ENCODE peak calls at places on chromosomes 13 and 19, in six cellular contexts. One of them, this sample, is unnamed.

GRCh38 chr19:55486971-55487883 is 1.0 kb upstream of the SSC5D start:
- DNase-seq in HFF-Myc: peak; percentile 71
- DNase-seq in bronchial epithelial cell: peak; percentile 66
- DNase-seq in tibial artery: peak; percentile 77
- DNase-seq in body of pancreas: no peak
- DNase-seq in PC-3: peak; percentile 81
- DNase-seq in this sample: peak; percentile 94

GRCh38 chr19:4007836-4008539 is 452 bp downstream of the PIAS4 start:
- DNase-seq in HFF-Myc: no peak
- DNase-seq in bronchial epithelial cell: no peak
- DNase-seq in tibial artery: no peak
- DNase-seq in body of pancreas: no peak
- DNase-seq in PC-3: no peak
- DNase-seq in this sample: peak; percentile 37

GRCh38 chr19:18173572-18174294 is at the start of gene IFI30:
- DNase-seq in HFF-Myc: no peak
- DNase-seq in bronchial epithelial cell: no peak
- DNase-seq in tibial artery: peak; percentile 73
- DNase-seq in body of pancreas: peak; percentile 94
- DNase-seq in PC-3: peak; percentile 53
- DNase-seq in this sample: peak; percentile 68

GRCh38 chr19:18437481-18438330 is at the start of gene ISYNA1:
- DNase-seq in HFF-Myc: no peak
- DNase-seq in bronchial epithelial cell: no peak
- DNase-seq in tibial artery: no peak
- DNase-seq in body of pancreas: peak; percentile 60
- DNase-seq in PC-3: peak; percentile 28
- DNase-seq in this sample: no peak

GRCh38 chr19:4012975-4013634 is 5.6 kb downstream of the PIAS4 start:
- DNase-seq in HFF-Myc: no peak
- DNase-seq in bronchial epithelial cell: no peak
- DNase-seq in tibial artery: no peak
- DNase-seq in body of pancreas: no peak
- DNase-seq in PC-3: no peak
- DNase-seq in this sample: no peak

GRCh38 chr19:53872762-53873161 is 5.1 kb downstream of the MYADM start:
- DNase-seq in HFF-Myc: no peak
- DNase-seq in bronchial epithelial cell: no peak
- DNase-seq in tibial artery: no peak
- DNase-seq in body of pancreas: no peak
- DNase-seq in PC-3: no peak
- DNase-seq in this sample: no peak

GRCh38 chr19:57302727-57303401 is 17.4 kb upstream of the ZNF543 start:
- DNase-seq in HFF-Myc: no peak
- DNase-seq in bronchial epithelial cell: no peak
- DNase-seq in tibial artery: no peak
- DNase-seq in body of pancreas: no peak
- DNase-seq in PC-3: peak; percentile 10
- DNase-seq in this sample: no peak

GRCh38 chr19:58543826-58544590 is at the start of gene TRIM28:
- DNase-seq in HFF-Myc: peak; percentile 98
- DNase-seq in bronchial epithelial cell: peak; percentile 93
- DNase-seq in tibial artery: peak; percentile 98
- DNase-seq in body of pancreas: peak; percentile 98
- DNase-seq in PC-3: peak; percentile 99
- DNase-seq in this sample: peak; percentile 99

GRCh38 chr19:11254662-11255061 is 7.7 kb downstream of the DOCK6 start:
- DNase-seq in HFF-Myc: no peak
- DNase-seq in bronchial epithelial cell: no peak
- DNase-seq in tibial artery: no peak
- DNase-seq in body of pancreas: no peak
- DNase-seq in PC-3: peak; percentile 37
- DNase-seq in this sample: no peak

GRCh38 chr19:55703790-55704215 is 28.8 kb downstream of the EPN1 start:
- DNase-seq in HFF-Myc: no peak
- DNase-seq in bronchial epithelial cell: no peak
- DNase-seq in tibial artery: no peak
- DNase-seq in body of pancreas: peak; percentile 71
- DNase-seq in PC-3: no peak
- DNase-seq in this sample: no peak

GRCh38 chr13:48192536-48192935 is 40.5 kb upstream of the ITM2B start:
- DNase-seq in HFF-Myc: no peak
- DNase-seq in bronchial epithelial cell: no peak
- DNase-seq in tibial artery: no peak
- DNase-seq in body of pancreas: no peak
- DNase-seq in PC-3: no peak
- DNase-seq in this sample: no peak
- H3K4me3 ChIP-seq in HFF-Myc: no peak overlapping the region
- H3K4me3 ChIP-seq in bronchial epithelial cell: no peak overlapping the region
- H3K4me3 ChIP-seq in tibial artery: no peak overlapping the region
- H3K4me3 ChIP-seq in body of pancreas: no peak overlapping the region
- H3K4me3 ChIP-seq in PC-3: no peak overlapping the region
- H3K4me3 ChIP-seq in this sample: no peak overlapping the region

GRCh38 chr13:109782066-109782822 is 4.1 kb downstream of the IRS2 start:
- DNase-seq in HFF-Myc: no peak
- DNase-seq in bronchial epithelial cell: no peak
- DNase-seq in tibial artery: no peak
- DNase-seq in body of pancreas: no peak
- DNase-seq in PC-3: no peak
- DNase-seq in this sample: no peak
- H3K4me3 ChIP-seq in HFF-Myc: peak overlapping the region; percentile 63
- H3K4me3 ChIP-seq in bronchial epithelial cell: peak overlapping the region; percentile 48
- H3K4me3 ChIP-seq in tibial artery: peak overlapping the region; percentile 73
- H3K4me3 ChIP-seq in body of pancreas: no peak overlapping the region
- H3K4me3 ChIP-seq in PC-3: peak overlapping the region; percentile 82
- H3K4me3 ChIP-seq in this sample: no peak overlapping the region

GRCh38 chr13:30735025-30735967 is at the start of gene ALOX5AP:
- DNase-seq in HFF-Myc: no peak
- DNase-seq in bronchial epithelial cell: no peak
- DNase-seq in tibial artery: no peak
- DNase-seq in body of pancreas: peak; percentile 39
- DNase-seq in PC-3: no peak
- DNase-seq in this sample: no peak
- H3K4me3 ChIP-seq in HFF-Myc: no peak within 1 kb of the TSS
- H3K4me3 ChIP-seq in bronchial epithelial cell: no peak within 1 kb of the TSS
- H3K4me3 ChIP-seq in tibial artery: peak within 1 kb of the TSS; percentile 8
- H3K4me3 ChIP-seq in body of pancreas: no peak within 1 kb of the TSS
- H3K4me3 ChIP-seq in PC-3: no peak within 1 kb of the TSS
- H3K4me3 ChIP-seq in this sample: no peak within 1 kb of the TSS

GRCh38 chr13:43044720-43045301 is 21.4 kb downstream of the DNAJC15 start:
- DNase-seq in HFF-Myc: no peak
- DNase-seq in bronchial epithelial cell: no peak
- DNase-seq in tibial artery: no peak
- DNase-seq in body of pancreas: no peak
- DNase-seq in PC-3: no peak
- DNase-seq in this sample: no peak
- H3K4me3 ChIP-seq in HFF-Myc: no peak overlapping the region
- H3K4me3 ChIP-seq in bronchial epithelial cell: no peak overlapping the region
- H3K4me3 ChIP-seq in tibial artery: no peak overlapping the region
- H3K4me3 ChIP-seq in body of pancreas: no peak overlapping the region
- H3K4me3 ChIP-seq in PC-3: no peak overlapping the region
- H3K4me3 ChIP-seq in this sample: no peak overlapping the region

DNA sequence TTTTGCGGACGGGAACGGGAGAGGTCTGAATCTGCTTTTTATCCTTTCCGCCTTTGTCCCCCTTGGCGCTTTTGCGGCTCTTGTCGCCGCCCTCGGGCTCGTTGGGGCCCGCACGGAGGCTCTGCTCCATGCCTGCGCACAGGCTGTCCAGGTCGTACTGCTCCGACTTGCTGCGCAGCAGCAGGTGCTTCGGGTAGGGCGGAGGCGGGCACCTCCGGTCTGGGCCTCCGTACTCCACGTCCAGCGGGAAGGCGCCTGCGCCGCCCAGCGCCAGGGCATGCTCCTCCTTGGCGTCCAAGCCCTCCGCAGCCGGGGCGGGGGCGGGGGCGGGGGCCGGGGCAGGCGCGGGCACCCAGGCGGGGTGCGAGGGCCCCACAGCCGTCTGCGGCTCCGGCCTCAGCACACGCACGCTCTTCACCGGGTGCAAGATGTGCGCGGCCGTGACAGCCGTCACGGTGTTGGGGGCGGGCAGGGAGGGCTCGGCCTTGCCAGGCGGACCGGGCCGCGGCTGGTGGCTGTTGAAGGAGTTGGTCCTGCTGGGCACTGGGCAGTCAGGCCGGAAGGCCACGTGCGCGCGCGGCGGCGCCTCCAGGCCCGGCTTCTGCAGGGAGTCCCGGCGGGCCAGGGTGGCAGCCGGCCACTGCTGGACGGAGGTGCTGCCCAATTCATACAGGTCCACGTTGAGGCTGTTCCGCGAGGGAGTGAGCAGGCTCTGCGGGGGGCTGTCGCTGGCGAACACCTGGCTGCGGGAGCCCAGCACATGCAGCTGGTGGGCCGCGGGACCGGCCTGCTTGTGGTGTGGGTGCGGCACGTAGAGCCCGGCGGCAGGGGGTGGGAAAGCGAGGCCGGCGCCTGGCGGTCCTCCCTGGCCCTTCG is 73.1 kb downstream of the LATS2 start:
- DNase-seq in HFF-Myc: no peak
- DNase-seq in bronchial epithelial cell: no peak
- DNase-seq in tibial artery: no peak
- DNase-seq in body of pancreas: no peak
- DNase-seq in PC-3: no peak
- DNase-seq in this sample: no peak
- H3K4me3 ChIP-seq in HFF-Myc: no peak overlapping the region
- H3K4me3 ChIP-seq in bronchial epithelial cell: no peak overlapping the region
- H3K4me3 ChIP-seq in tibial artery: no peak overlapping the region
- H3K4me3 ChIP-seq in body of pancreas: no peak overlapping the region
- H3K4me3 ChIP-seq in PC-3: no peak overlapping the region
- H3K4me3 ChIP-seq in this sample: no peak overlapping the region

GRCh38 chr19:13835791-13836723 is 40.8 kb downstream of the ZSWIM4 start:
- DNase-seq in HFF-Myc: no peak
- DNase-seq in bronchial epithelial cell: no peak
- DNase-seq in tibial artery: peak; percentile 64
- DNase-seq in body of pancreas: peak; percentile 65
- DNase-seq in PC-3: no peak
- DNase-seq in this sample: no peak
- H3K4me3 ChIP-seq in HFF-Myc: peak overlapping the region; percentile 4
- H3K4me3 ChIP-seq in bronchial epithelial cell: no peak overlapping the region
- H3K4me3 ChIP-seq in tibial artery: no peak overlapping the region
- H3K4me3 ChIP-seq in body of pancreas: no peak overlapping the region
- H3K4me3 ChIP-seq in PC-3: no peak overlapping the region
- H3K4me3 ChIP-seq in this sample: no peak overlapping the region